ENCODE peak calls at places on chromosomes 4 and X, in seven cellular contexts. T, G, W, M, Y, D and H are unnamed samples.

GRCh38 chrX:56761167-56761566 is 32.1 kb downstream of the NBDY start:
- DNase-seq in T (no peak), G (no peak), W (no peak), M (no peak), Y (no peak), D (no peak), H (no peak)

GRCh38 chr4:183602444-183603102 is 56.4 kb downstream of the RWDD4 start:
- DNase-seq in T (no peak), G (no peak), W (peak; percentile 6), M (no peak), Y (no peak), D (peak; percentile 41), H (no peak)

GRCh38 chr4:83113429-83113786 is 1.1 kb downstream of the PLAC8 start:
- DNase-seq in T (no peak), G (no peak), W (no peak), M (no peak), Y (no peak), D (no peak), H (no peak)

GRCh38 chr4:59966758-59967157 is 1233.4 kb upstream of the ADGRL3 start:
- DNase-seq in T (no peak), G (no peak), W (no peak), M (no peak), Y (no peak), D (no peak), H (no peak)

GRCh38 chrX:85930099-85930498 is 117.3 kb downstream of the CHM start:
- DNase-seq in T (no peak), G (no peak), W (no peak), M (peak; percentile 16), Y (no peak), D (no peak), H (no peak)

GRCh38 chrX:337331-337831 is 18.8 kb upstream of the GTPBP6 start:
- DNase-seq in T (peak; percentile 33), G (peak; percentile 57), W (no peak), M (no peak), Y (no peak), D (no peak), H (peak; percentile 42)

GRCh38 chr4:132114885-132115284 is 1034.2 kb upstream of the PCDH10 start:
- DNase-seq in T (no peak), G (no peak), W (no peak), M (no peak), Y (no peak), D (no peak), H (no peak)

GRCh38 chr4:146275370-146275769 is 61.0 kb downstream of the REELD1 start:
- DNase-seq in T (no peak), G (no peak), W (no peak), M (peak; percentile 22), Y (no peak), D (no peak), H (no peak)

GRCh38 chrX:30488092-30488491 is 89.5 kb downstream of the TASL start:
- DNase-seq in T (no peak), G (no peak), W (no peak), M (peak; percentile 15), Y (peak; percentile 16), D (peak; percentile 17), H (no peak)

GRCh38 chr4:67087897-67088296 is 457.4 kb downstream of the CENPC start:
- DNase-seq in T (peak; percentile 55), G (no peak), W (peak; percentile 41), M (peak; percentile 51), Y (peak; percentile 54), D (peak; percentile 78), H (no peak)

GRCh38 chrX:116490091-116490490 is 27.3 kb upstream of the CT83 start:
- DNase-seq in T (no peak), G (no peak), W (no peak), M (no peak), Y (no peak), D (no peak), H (no peak)

GRCh38 chrX:155997436-155997835 is at the start of gene IL9R:
- DNase-seq in T (no peak), G (no peak), W (peak; percentile 58), M (no peak), Y (peak; percentile 6), D (no peak), H (peak; percentile 39)

GRCh38 chrX:9824554-9824953 is 38.3 kb downstream of the SHROOM2 start:
- DNase-seq in T (no peak), G (no peak), W (no peak), M (no peak), Y (no peak), D (no peak), H (no peak)

GRCh38 chrX:63050225-63050624 is 300.9 kb downstream of the SPIN4 start:
- DNase-seq in T (no peak), G (no peak), W (peak; percentile 16), M (no peak), Y (peak; percentile 77), D (peak; percentile 11), H (no peak)

GRCh38 chr4:173573725-173574124 is 43.7 kb upstream of the HAND2 start:
- DNase-seq in T (no peak), G (no peak), W (no peak), M (no peak), Y (no peak), D (no peak), H (no peak)

GRCh38 chr4:145840162-145840768 is 98.4 kb downstream of the ZNF827 start:
- DNase-seq in T (no peak), G (no peak), W (peak; percentile 65), M (peak; percentile 33), Y (peak; percentile 78), D (no peak), H (no peak)

GRCh38 chr4:39435875-39436563 is 22.7 kb downstream of the RPL9 start:
- DNase-seq in T (no peak), G (no peak), W (no peak), M (no peak), Y (no peak), D (no peak), H (no peak)

GRCh38 chr4:169604131-169604900 is 8.1 kb downstream of the NEK1 start:
- DNase-seq in T (no peak), G (no peak), W (peak; percentile 40), M (no peak), Y (no peak), D (no peak), H (no peak)

GRCh38 chr4:78612398-78613005 is 60.9 kb downstream of the ANXA3 start:
- DNase-seq in T (no peak), G (no peak), W (peak; percentile 42), M (peak; percentile 49), Y (peak; percentile 63), D (peak; percentile 61), H (peak; percentile 2)

GRCh38 chrX:142978130-142978684 is 47.5 kb upstream of the SPANXN4 start:
- DNase-seq in T (no peak), G (no peak), W (no peak), M (no peak), Y (peak; percentile 14), D (no peak), H (no peak)

GRCh38 chrX:35741142-35741541 is 57.0 kb upstream of the MAGEB16 start:
- DNase-seq in T (no peak), G (no peak), W (no peak), M (no peak), Y (no peak), D (no peak), H (no peak)

GRCh38 chr4:81207793-81208192 is 7.2 kb downstream of the PRKG2 start:
- DNase-seq in T (no peak), G (no peak), W (no peak), M (no peak), Y (no peak), D (no peak), H (no peak)
- H3K27ac ChIP-seq in T (no peak overlapping the region), G (no peak overlapping the region), W (no peak overlapping the region), M (no peak overlapping the region), Y (no peak overlapping the region), D (no peak overlapping the region), H (no peak overlapping the region)

GRCh38 chr4:84750260-84750955 is 167.5 kb downstream of the CDS1 start:
- DNase-seq in T (no peak), G (no peak), W (peak; percentile 29), M (peak; percentile 72), Y (peak; percentile 53), D (no peak), H (no peak)
- H3K9me3 ChIP-seq in T (no peaks in the 10 kb centered on the region), G (no peaks in the 10 kb centered on the region), W (no peaks in the 10 kb centered on the region), M (no peaks in the 10 kb centered on the region), Y (no peaks in the 10 kb centered on the region), D (no peaks in the 10 kb centered on the region), H (no peaks in the 10 kb centered on the region)

GRCh38 chr4:40621229-40621591 is 8.5 kb downstream of the RBM47 start:
- DNase-seq in T (no peak), G (no peak), W (no peak), M (no peak), Y (peak; percentile 53), D (no peak), H (no peak)

GRCh38 chr4:40619600-40619999 is 10.1 kb downstream of the RBM47 start:
- DNase-seq in T (no peak), G (no peak), W (no peak), M (no peak), Y (no peak), D (no peak), H (no peak)

GRCh38 chr4:40621592-40622512 is 7.8 kb downstream of the RBM47 start:
- DNase-seq in T (no peak), G (peak; percentile 83), W (peak; percentile 17), M (peak; percentile 79), Y (peak; percentile 32), D (peak; percentile 59), H (no peak)

GRCh38 chr4:40623707-40624106 is 6.0 kb downstream of the RBM47 start:
- DNase-seq in T (no peak), G (no peak), W (no peak), M (no peak), Y (no peak), D (no peak), H (no peak)

DNA sequence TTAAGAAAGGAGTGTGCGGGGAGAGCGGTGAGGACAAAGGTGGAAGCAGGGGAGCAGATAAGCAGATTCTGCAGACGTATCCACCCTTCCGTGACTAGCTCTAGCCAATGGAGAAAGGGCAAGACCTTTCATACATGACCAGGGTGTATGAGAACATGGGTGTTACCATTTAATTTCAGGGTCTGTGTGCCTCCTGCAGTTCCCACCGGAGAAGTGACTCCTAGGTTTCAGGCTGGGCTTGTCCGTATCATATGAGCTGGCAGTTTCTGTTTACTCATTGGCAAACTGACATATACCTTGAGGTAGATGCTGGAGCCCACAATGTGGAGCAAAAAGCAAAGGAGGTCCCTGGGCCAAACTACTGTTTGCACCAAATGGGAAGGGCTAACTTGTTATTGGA is 6.8 kb downstream of the RBM47 start:
- DNase-seq in T (no peak), G (no peak), W (no peak), M (no peak), Y (no peak), D (no peak), H (no peak)
- H3K27ac ChIP-seq in T (no peak overlapping the region), G (no peak overlapping the region), W (no peak overlapping the region), M (peak overlapping the region; percentile 75), Y (peak overlapping the region; percentile 78), D (peak overlapping the region; percentile 13), H (no peak overlapping the region)

GRCh38 chrX:2345562-2345961 is 155.2 kb downstream of the DHRSX start:
- DNase-seq in T (no peak), G (no peak), W (no peak), M (no peak), Y (no peak), D (no peak), H (no peak)

GRCh38 chrX:2342281-2342688 is 158.5 kb downstream of the DHRSX start:
- DNase-seq in T (no peak), G (no peak), W (no peak), M (no peak), Y (no peak), D (no peak), H (no peak)

GRCh38 chrX:2343413-2343812 is 157.4 kb downstream of the DHRSX start:
- DNase-seq in T (no peak), G (no peak), W (no peak), M (no peak), Y (no peak), D (no peak), H (no peak)

GRCh38 chrX:2346158-2346557 is 154.6 kb downstream of the DHRSX start:
- DNase-seq in T (no peak), G (no peak), W (no peak), M (no peak), Y (no peak), D (no peak), H (no peak)

GRCh38 chrX:2342878-2343277 is 157.9 kb downstream of the DHRSX start:
- DNase-seq in T (no peak), G (no peak), W (no peak), M (no peak), Y (no peak), D (no peak), H (no peak)
- H3K9me3 ChIP-seq in T (no peaks in the 10 kb centered on the region), G (no peaks in the 10 kb centered on the region), W (no peaks in the 10 kb centered on the region), M (no peaks in the 10 kb centered on the region), Y (no peaks in the 10 kb centered on the region), D (no peaks in the 10 kb centered on the region), H (no peaks in the 10 kb centered on the region)